ENCODE peak calls at places on chromosome 12, in six cellular contexts. One of them, this sample, is unnamed.
A peak's percentile ranks its signal among the peaks of the same experiment; 100 is the strongest.

GRCh38 chr12:21985155-21985554 is 43.9 kb upstream of the ABCC9 start:
- DNase-seq in iris pigment epithelial cell: no peak
- DNase-seq in posterior cingulate gyrus: no peak
- DNase-seq in stimulated activated CD4-positive, alpha-beta T cell treated with anti-CD3 and anti-CD28 coated beads, Interleukin-4, amount 100 ng/mL, for 24 hours: no peak
- DNase-seq in left ventricle myocardium inferior: no peak
- DNase-seq in NCI-H446 treated with DMSO at 0.1 percent for 48 hours: no peak
- DNase-seq in this sample: no peak

GRCh38 chr12:26298785-26299621 is 103.6 kb downstream of the SSPN start:
- DNase-seq in iris pigment epithelial cell: peak; percentile 87
- DNase-seq in posterior cingulate gyrus: no peak
- DNase-seq in stimulated activated CD4-positive, alpha-beta T cell treated with anti-CD3 and anti-CD28 coated beads, Interleukin-4, amount 100 ng/mL, for 24 hours: no peak
- DNase-seq in left ventricle myocardium inferior: no peak
- DNase-seq in NCI-H446 treated with DMSO at 0.1 percent for 48 hours: no peak
- DNase-seq in this sample: peak; percentile 12

GRCh38 chr12:5622280-5622679 is 190.4 kb downstream of the NTF3 start:
- DNase-seq in iris pigment epithelial cell: no peak
- DNase-seq in posterior cingulate gyrus: no peak
- DNase-seq in stimulated activated CD4-positive, alpha-beta T cell treated with anti-CD3 and anti-CD28 coated beads, Interleukin-4, amount 100 ng/mL, for 24 hours: no peak
- DNase-seq in left ventricle myocardium inferior: no peak
- DNase-seq in NCI-H446 treated with DMSO at 0.1 percent for 48 hours: no peak
- DNase-seq in this sample: no peak

GRCh38 chr12:97275261-97276197 is 187.1 kb upstream of the RMST start:
- DNase-seq in iris pigment epithelial cell: no peak
- DNase-seq in posterior cingulate gyrus: peak; percentile 74
- DNase-seq in stimulated activated CD4-positive, alpha-beta T cell treated with anti-CD3 and anti-CD28 coated beads, Interleukin-4, amount 100 ng/mL, for 24 hours: no peak
- DNase-seq in left ventricle myocardium inferior: no peak
- DNase-seq in NCI-H446 treated with DMSO at 0.1 percent for 48 hours: no peak
- DNase-seq in this sample: peak; percentile 32

GRCh38 chr12:14853966-14854365 is 10.6 kb upstream of the ART4 start:
- DNase-seq in iris pigment epithelial cell: no peak
- DNase-seq in posterior cingulate gyrus: no peak
- DNase-seq in stimulated activated CD4-positive, alpha-beta T cell treated with anti-CD3 and anti-CD28 coated beads, Interleukin-4, amount 100 ng/mL, for 24 hours: no peak
- DNase-seq in left ventricle myocardium inferior: peak; percentile 16
- DNase-seq in NCI-H446 treated with DMSO at 0.1 percent for 48 hours: no peak
- DNase-seq in this sample: no peak

GRCh38 chr12:21773263-21773741 is 1.2 kb downstream of the KCNJ8 start:
- DNase-seq in iris pigment epithelial cell: no peak
- DNase-seq in posterior cingulate gyrus: no peak
- DNase-seq in stimulated activated CD4-positive, alpha-beta T cell treated with anti-CD3 and anti-CD28 coated beads, Interleukin-4, amount 100 ng/mL, for 24 hours: no peak
- DNase-seq in left ventricle myocardium inferior: peak; percentile 70
- DNase-seq in NCI-H446 treated with DMSO at 0.1 percent for 48 hours: no peak
- DNase-seq in this sample: no peak

GRCh38 chr12:109192358-109192757 is 76.0 kb downstream of the ACACB start:
- DNase-seq in iris pigment epithelial cell: peak; percentile 35
- DNase-seq in posterior cingulate gyrus: no peak
- DNase-seq in stimulated activated CD4-positive, alpha-beta T cell treated with anti-CD3 and anti-CD28 coated beads, Interleukin-4, amount 100 ng/mL, for 24 hours: no peak
- DNase-seq in left ventricle myocardium inferior: no peak
- DNase-seq in NCI-H446 treated with DMSO at 0.1 percent for 48 hours: no peak
- DNase-seq in this sample: no peak

GRCh38 chr12:91057349-91057748 is 475 bp downstream of the KERA start:
- DNase-seq in iris pigment epithelial cell: no peak
- DNase-seq in posterior cingulate gyrus: no peak
- DNase-seq in stimulated activated CD4-positive, alpha-beta T cell treated with anti-CD3 and anti-CD28 coated beads, Interleukin-4, amount 100 ng/mL, for 24 hours: no peak
- DNase-seq in left ventricle myocardium inferior: no peak
- DNase-seq in NCI-H446 treated with DMSO at 0.1 percent for 48 hours: no peak
- DNase-seq in this sample: no peak

GRCh38 chr12:26493656-26494055 is 298.3 kb downstream of the SSPN start:
- DNase-seq in iris pigment epithelial cell: no peak
- DNase-seq in posterior cingulate gyrus: no peak
- DNase-seq in stimulated activated CD4-positive, alpha-beta T cell treated with anti-CD3 and anti-CD28 coated beads, Interleukin-4, amount 100 ng/mL, for 24 hours: no peak
- DNase-seq in left ventricle myocardium inferior: no peak
- DNase-seq in NCI-H446 treated with DMSO at 0.1 percent for 48 hours: no peak
- DNase-seq in this sample: no peak

GRCh38 chr12:54300732-54301427 is at the start of gene NFE2:
- DNase-seq in iris pigment epithelial cell: peak; percentile 77
- DNase-seq in posterior cingulate gyrus: no peak
- DNase-seq in stimulated activated CD4-positive, alpha-beta T cell treated with anti-CD3 and anti-CD28 coated beads, Interleukin-4, amount 100 ng/mL, for 24 hours: peak; percentile 35
- DNase-seq in left ventricle myocardium inferior: peak; percentile 37
- DNase-seq in NCI-H446 treated with DMSO at 0.1 percent for 48 hours: no peak
- DNase-seq in this sample: no peak

GRCh38 chr12:20805921-20806320 is 4.6 kb upstream of the SLCO1B3 start:
- DNase-seq in iris pigment epithelial cell: no peak
- DNase-seq in posterior cingulate gyrus: no peak
- DNase-seq in stimulated activated CD4-positive, alpha-beta T cell treated with anti-CD3 and anti-CD28 coated beads, Interleukin-4, amount 100 ng/mL, for 24 hours: no peak
- DNase-seq in left ventricle myocardium inferior: no peak
- DNase-seq in NCI-H446 treated with DMSO at 0.1 percent for 48 hours: no peak
- DNase-seq in this sample: no peak

GRCh38 chr12:69901141-69901900 is 76.3 kb downstream of the MYRFL start:
- DNase-seq in iris pigment epithelial cell: no peak
- DNase-seq in posterior cingulate gyrus: no peak
- DNase-seq in stimulated activated CD4-positive, alpha-beta T cell treated with anti-CD3 and anti-CD28 coated beads, Interleukin-4, amount 100 ng/mL, for 24 hours: no peak
- DNase-seq in left ventricle myocardium inferior: no peak
- DNase-seq in NCI-H446 treated with DMSO at 0.1 percent for 48 hours: no peak
- DNase-seq in this sample: no peak

GRCh38 chr12:53624956-53625355 is 1.2 kb downstream of the ATF7 start:
- DNase-seq in iris pigment epithelial cell: no peak
- DNase-seq in posterior cingulate gyrus: no peak
- DNase-seq in stimulated activated CD4-positive, alpha-beta T cell treated with anti-CD3 and anti-CD28 coated beads, Interleukin-4, amount 100 ng/mL, for 24 hours: no peak
- DNase-seq in left ventricle myocardium inferior: no peak
- DNase-seq in NCI-H446 treated with DMSO at 0.1 percent for 48 hours: no peak
- DNase-seq in this sample: no peak

GRCh38 chr12:124507188-124508109 is 60.0 kb downstream of the NCOR2 start:
- DNase-seq in iris pigment epithelial cell: peak; percentile 31
- DNase-seq in posterior cingulate gyrus: no peak
- DNase-seq in stimulated activated CD4-positive, alpha-beta T cell treated with anti-CD3 and anti-CD28 coated beads, Interleukin-4, amount 100 ng/mL, for 24 hours: no peak
- DNase-seq in left ventricle myocardium inferior: peak; percentile 73
- DNase-seq in NCI-H446 treated with DMSO at 0.1 percent for 48 hours: no peak
- DNase-seq in this sample: no peak

GRCh38 chr12:52681551-52682380 is 1.6 kb upstream of the KRT1 start:
- DNase-seq in iris pigment epithelial cell: no peak
- DNase-seq in posterior cingulate gyrus: no peak
- DNase-seq in stimulated activated CD4-positive, alpha-beta T cell treated with anti-CD3 and anti-CD28 coated beads, Interleukin-4, amount 100 ng/mL, for 24 hours: peak; percentile 20
- DNase-seq in left ventricle myocardium inferior: no peak
- DNase-seq in NCI-H446 treated with DMSO at 0.1 percent for 48 hours: no peak
- DNase-seq in this sample: no peak